ENCODE peak calls at places on chromosomes 11 and 22, in four cellular contexts. E is COR-L47, W is NB4, Y is renal cortical epithelial cell. I is an unnamed sample.

GRCh38 chr11:58900479-58901420 is 38.5 kb upstream of the GLYATL1 start:
- DNase-seq in E (peak; percentile 28), W (peak; percentile 73), Y (peak; percentile 79), I (peak; percentile 82)

GRCh38 chr11:91798240-91798639 is 426.4 kb upstream of the FAT3 start:
- DNase-seq in E (no peak), W (no peak), Y (no peak), I (no peak)

GRCh38 chr22:19799322-19800190 is 39.0 kb downstream of the TBX1 start:
- DNase-seq in E (no peak), W (no peak), Y (no peak), I (no peak)

GRCh38 chr11:91104237-91104636 is 881.4 kb upstream of the CHORDC1 start:
- DNase-seq in E (no peak), W (no peak), Y (peak; percentile 40), I (no peak)

GRCh38 chr11:72706579-72706978 is 32.4 kb upstream of the PDE2A start:
- DNase-seq in E (no peak), W (no peak), Y (no peak), I (no peak)

GRCh38 chr22:22867996-22868715 is 19.5 kb upstream of the IGLL5 start:
- DNase-seq in E (no peak), W (no peak), Y (no peak), I (peak; percentile 68)

GRCh38 chr11:5036671-5037070 is 9.7 kb upstream of the OR52J3 start:
- DNase-seq in E (no peak), W (no peak), Y (no peak), I (no peak)

GRCh38 chr11:6633422-6634408 is 14.5 kb upstream of the TPP1 start:
- DNase-seq in E (no peak), W (no peak), Y (no peak), I (no peak)

GRCh38 chr11:57464343-57465181 is 4.2 kb downstream of the RTN4RL2 start:
- DNase-seq in E (no peak), W (no peak), Y (no peak), I (no peak)

GRCh38 chr11:44865866-44866272 is 84.8 kb downstream of the TP53I11 start:
- DNase-seq in E (peak; percentile 28), W (no peak), Y (peak; percentile 19), I (no peak)

GRCh38 chr22:46830841-46831240 is 68.4 kb downstream of the TBC1D22A start:
- DNase-seq in E (no peak), W (no peak), Y (no peak), I (no peak)

GRCh38 chr11:44817207-44817944 is 90.6 kb downstream of the TSPAN18 start:
- DNase-seq in E (no peak), W (no peak), Y (peak; percentile 55), I (no peak)

GRCh38 chr11:61173456-61173855 is 12.2 kb upstream of the VPS37C start:
- DNase-seq in E (peak; percentile 34), W (peak; percentile 56), Y (no peak), I (peak; percentile 67)

GRCh38 chr11:85813721-85814120 is 2.8 kb upstream of the SYTL2 start:
- DNase-seq in E (no peak), W (peak; percentile 19), Y (peak; percentile 47), I (no peak)

GRCh38 chr11:83971063-83971462 is 684.9 kb upstream of the CCDC90B start:
- DNase-seq in E (peak; percentile 48), W (no peak), Y (peak; percentile 45), I (no peak)

GRCh38 chr11:94888204-94888603 is 85.2 kb downstream of the CWC15 start:
- DNase-seq in E (no peak), W (no peak), Y (no peak), I (no peak)

GRCh38 chr11:30149998-30150397 is 80.8 kb upstream of the FSHB start:
- DNase-seq in E (no peak), W (no peak), Y (no peak), I (no peak)

GRCh38 chr11:35282226-35282882 is 137.0 kb downstream of the SLC1A2 start:
- DNase-seq in E (no peak), W (no peak), Y (peak; percentile 86), I (no peak)

GRCh38 chr11:58863697-58864096 is 19.2 kb upstream of the GLYATL2 start:
- DNase-seq in E (no peak), W (no peak), Y (no peak), I (no peak)

GRCh38 chr22:46072030-46072881 is 78.1 kb upstream of the PPARA start:
- DNase-seq in E (no peak), W (peak; percentile 74), Y (no peak), I (peak; percentile 83)

GRCh38 chr11:69553416-69554357 is 72.2 kb downstream of the LINC01488 start:
- DNase-seq in E (no peak), W (no peak), Y (no peak), I (no peak)

GRCh38 chr11:129259950-129260349 is 67.8 kb upstream of the ARHGAP32 start:
- DNase-seq in E (no peak), W (no peak), Y (peak; percentile 60), I (no peak)

GRCh38 chr11:124762077-124762623 is at the start of gene ESAM:
- DNase-seq in E (no peak), W (no peak), Y (no peak), I (peak; percentile 67)

GRCh38 chr22:21009638-21010425 is 5.1 kb upstream of the P2RX6 start:
- DNase-seq in E (no peak), W (peak; percentile 77), Y (peak; percentile 61), I (peak; percentile 88)

GRCh38 chr22:26890870-26891269 is 233.5 kb downstream of the MIAT start:
- DNase-seq in E (peak; percentile 47), W (no peak), Y (peak; percentile 29), I (peak; percentile 49)

GRCh38 chr22:20517841-20518592 is 10.6 kb downstream of the MED15 start:
- DNase-seq in E (no peak), W (no peak), Y (no peak), I (no peak)

GRCh38 chr11:110866081-110866480 is 153.8 kb upstream of the ARHGAP20 start:
- DNase-seq in E (no peak), W (no peak), Y (no peak), I (no peak)

GRCh38 chr22:26398741-26399153 is 30.3 kb upstream of the ASPHD2 start:
- DNase-seq in E (peak; percentile 27), W (peak; percentile 70), Y (peak; percentile 57), I (peak; percentile 90)

GRCh38 chr22:42178910-42179495 is 48.4 kb upstream of the CYP2D6 start:
- DNase-seq in E (no peak), W (no peak), Y (no peak), I (no peak)

GRCh38 chr11:48341466-48341865 is 16.7 kb downstream of the OR4C3 start:
- DNase-seq in E (no peak), W (no peak), Y (no peak), I (no peak)

GRCh38 chr11:80980221-80980620 is 1539.4 kb upstream of the TENM4 start:
- DNase-seq in E (no peak), W (peak; percentile 11), Y (peak; percentile 60), I (no peak)

GRCh38 chr11:82988936-82989627 is 82.6 kb downstream of the RAB30 start:
- DNase-seq in E (no peak), W (no peak), Y (no peak), I (no peak)

GRCh38 chr22:37349043-37349814 is 66.9 kb downstream of the CYTH4 start:
- DNase-seq in E (no peak), W (no peak), Y (no peak), I (no peak)

GRCh38 chr11:116110356-116110755 is 606.1 kb upstream of the CADM1 start:
- DNase-seq in E (no peak), W (no peak), Y (no peak), I (no peak)

GRCh38 chr11:124311677-124312076 is 2.1 kb downstream of the OR8D1 start:
- DNase-seq in E (no peak), W (no peak), Y (no peak), I (no peak)

GRCh38 chr22:20624161-20624616 is 116.8 kb downstream of the MED15 start:
- DNase-seq in E (no peak), W (no peak), Y (peak; percentile 2), I (no peak)

GRCh38 chr11:27971256-27971655 is 136.7 kb downstream of the KIF18A start:
- DNase-seq in E (no peak), W (no peak), Y (no peak), I (no peak)

GRCh38 chr22:43007519-43008102 is 7.3 kb downstream of the PACSIN2 start:
- DNase-seq in E (no peak), W (peak; percentile 63), Y (peak; percentile 59), I (no peak)

GRCh38 chr22:27472975-27473374 is 328.6 kb downstream of the MN1 start:
- DNase-seq in E (no peak), W (no peak), Y (no peak), I (no peak)

GRCh38 chr11:1237128-1237580 is 14.3 kb downstream of the MUC5B start:
- DNase-seq in E (no peak), W (no peak), Y (no peak), I (no peak)

I was measured in Karpas-422.